ENCODE peak calls at places on chromosome 21, in five cellular contexts. R is left ventricle myocardium inferior, X is right atrium auricular region, E is cardiac muscle cell, T is BJ. K is an unnamed sample.

GRCh38 chr21:35026617-35027557 is 22.2 kb downstream of the RUNX1 start:
- DNase-seq in R (peak; percentile 68), E (peak; percentile 88), T (no peak), X (peak; percentile 62), K (peak; percentile 53)

GRCh38 chr21:44371596-44371995 is 18.2 kb downstream of the TRPM2 start:
- DNase-seq in T (no peak), E (no peak), R (no peak), X (no peak), K (no peak)

GRCh38 chr21:34934350-34934749 is 114.8 kb downstream of the RUNX1 start:
- DNase-seq in X (no peak), R (no peak), E (no peak), T (no peak), K (no peak)

GRCh38 chr21:27219068-27219467 is 252.2 kb upstream of the ADAMTS5 start:
- DNase-seq in R (no peak), X (no peak), E (peak; percentile 76), T (no peak), K (no peak)

GRCh38 chr21:40335689-40336088 is 468.5 kb downstream of the PCP4 start:
- DNase-seq in E (no peak), T (no peak), R (no peak), X (no peak), K (no peak)

GRCh38 chr21:33975548-33976081 is 60.0 kb upstream of the ATP5PO start:
- DNase-seq in X (no peak), R (no peak), E (no peak), T (no peak), K (no peak)

GRCh38 chr21:34031835-34032370 is 41.5 kb upstream of the MRPS6 start:
- DNase-seq in T (no peak), E (no peak), R (no peak), X (no peak), K (no peak)

GRCh38 chr21:38352536-38353219 is 95.9 kb downstream of the KCNJ15 start:
- DNase-seq in E (peak; percentile 80), R (peak; percentile 25), T (no peak), X (peak; percentile 76), K (peak; percentile 69)

GRCh38 chr21:27047331-27048314 is 80.7 kb upstream of the ADAMTS5 start:
- DNase-seq in E (no peak), R (no peak), T (no peak), X (no peak), K (no peak)

GRCh38 chr21:15000076-15000475 is 64.7 kb downstream of the NRIP1 start:
- DNase-seq in X (no peak), R (no peak), E (peak; percentile 60), T (peak; percentile 30), K (no peak)

GRCh38 chr21:29271927-29272333 is 26.8 kb upstream of the BACH1 start:
- DNase-seq in E (no peak), T (no peak), R (no peak), X (no peak), K (no peak)

GRCh38 chr21:38263493-38263892 is 6.7 kb downstream of the KCNJ15 start:
- DNase-seq in R (no peak), X (no peak), T (no peak), E (peak; percentile 67), K (no peak)

DNA sequence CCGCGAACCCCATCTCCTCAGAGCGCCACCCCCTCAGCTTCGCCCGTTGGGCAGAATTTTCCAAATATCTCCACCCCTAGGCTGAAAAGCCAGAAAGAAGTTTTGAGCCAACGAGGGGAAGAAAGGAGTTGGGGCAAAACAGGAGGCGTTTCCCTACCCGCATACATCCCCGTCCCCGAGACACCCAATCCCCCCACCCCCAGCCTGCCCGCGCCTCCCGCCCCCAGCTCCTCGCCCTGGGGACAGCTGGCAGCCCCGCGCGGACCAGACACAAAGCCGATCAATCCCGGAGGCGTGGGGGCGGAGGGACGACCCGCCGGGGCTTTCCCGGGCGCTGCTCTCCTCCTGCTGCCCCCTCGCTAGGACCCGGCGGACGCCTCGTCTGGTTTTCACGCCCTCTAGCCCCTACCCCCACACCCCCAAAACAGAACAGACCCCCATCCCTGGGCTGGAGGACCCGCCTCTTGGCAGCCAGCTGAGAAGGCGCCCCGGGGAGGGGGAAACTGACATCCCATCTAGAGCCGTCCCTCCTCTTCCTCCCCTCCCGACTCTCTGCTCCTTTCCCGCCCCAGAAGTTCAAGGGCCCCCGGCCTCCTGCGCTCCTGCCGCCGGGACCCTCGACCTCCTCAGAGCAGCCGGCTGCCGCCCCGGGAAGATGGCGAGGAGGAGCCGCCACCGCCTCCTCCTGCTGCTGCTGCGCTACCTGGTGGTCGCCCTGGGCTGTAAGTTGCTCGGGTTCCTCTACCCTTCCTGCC is at the start of gene JAM2:
- DNase-seq in T (no peak), X (no peak), R (peak; percentile 62), E (peak; percentile 19), K (peak; percentile 73)
- TF ChIP-seq CTCF in T (peak; percentile 46), X (peak; percentile 34), R (peak; percentile 65), E (no peak), K (no peak)

GRCh38 chr21:32270748-32271147 is 8.1 kb downstream of the MIS18A start:
- DNase-seq in R (no peak), T (no peak), X (no peak), E (no peak), K (no peak)
- TF ChIP-seq CTCF in R (no peak), T (no peak), X (no peak), E (no peak), K (no peak)

GRCh38 chr21:43277481-43278351 is 108.9 kb downstream of the CRYAA start:
- DNase-seq in T (no peak), R (peak; percentile 47), X (no peak), E (no peak), K (no peak)
- TF ChIP-seq CTCF in T (no peak), R (no peak), X (no peak), E (no peak), K (no peak)

GRCh38 chr21:42520628-42521253 is 7.1 kb downstream of the SLC37A1 start:
- DNase-seq in T (no peak), E (no peak), R (no peak), X (no peak), K (peak; percentile 58)
- TF ChIP-seq CTCF in T (peak; percentile 20), E (peak; percentile 47), R (peak; percentile 36), X (no peak), K (peak; percentile 53)

DNA sequence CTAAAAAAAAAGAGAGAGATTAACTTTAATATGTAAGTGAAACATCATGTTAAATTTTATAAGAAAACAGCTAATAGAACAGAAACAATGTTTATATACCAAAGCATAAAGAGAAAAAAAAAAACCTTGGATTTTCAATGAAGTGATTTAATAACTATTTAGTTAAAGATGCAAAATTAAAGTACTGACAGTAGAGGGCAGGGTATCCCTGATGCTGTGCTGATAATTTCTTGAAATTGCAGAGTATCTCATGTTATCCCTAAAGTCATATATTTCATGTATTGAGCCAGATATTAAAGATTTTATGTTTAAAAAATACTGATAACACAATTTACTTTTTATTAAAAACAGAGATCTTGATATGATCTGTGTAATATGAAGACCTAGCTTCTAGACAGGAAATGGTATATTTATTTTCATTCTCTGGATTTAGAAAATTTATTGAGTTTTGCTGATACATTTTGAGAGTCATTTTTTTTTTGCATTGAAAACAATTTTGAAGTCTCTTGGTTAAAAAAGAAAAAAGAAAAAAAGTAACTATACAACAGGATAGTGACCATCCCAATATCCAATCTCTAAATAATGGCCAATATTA is 273.2 kb downstream of the USP25 start:
- DNase-seq in X (no peak), E (peak; percentile 52), R (no peak), T (no peak), K (no peak)
- TF ChIP-seq CTCF in X (no peak), E (peak; percentile 45), R (peak; percentile 49), T (peak; percentile 54), K (no peak)

GRCh38 chr21:25366116-25366515 is 241.2 kb downstream of the MRPL39 start:
- DNase-seq in R (no peak), X (no peak), E (no peak), T (no peak), K (no peak)

GRCh38 chr21:25371831-25372434 is 235.3 kb downstream of the MRPL39 start:
- DNase-seq in X (no peak), T (no peak), E (no peak), R (no peak), K (no peak)

GRCh38 chr21:25369524-25370300 is 237.6 kb downstream of the MRPL39 start:
- DNase-seq in R (no peak), E (peak; percentile 29), T (peak; percentile 83), X (no peak), K (no peak)

GRCh38 chr21:25370311-25370744 is 237.0 kb downstream of the MRPL39 start:
- DNase-seq in X (no peak), T (no peak), R (no peak), E (peak; percentile 83), K (no peak)

DNA sequence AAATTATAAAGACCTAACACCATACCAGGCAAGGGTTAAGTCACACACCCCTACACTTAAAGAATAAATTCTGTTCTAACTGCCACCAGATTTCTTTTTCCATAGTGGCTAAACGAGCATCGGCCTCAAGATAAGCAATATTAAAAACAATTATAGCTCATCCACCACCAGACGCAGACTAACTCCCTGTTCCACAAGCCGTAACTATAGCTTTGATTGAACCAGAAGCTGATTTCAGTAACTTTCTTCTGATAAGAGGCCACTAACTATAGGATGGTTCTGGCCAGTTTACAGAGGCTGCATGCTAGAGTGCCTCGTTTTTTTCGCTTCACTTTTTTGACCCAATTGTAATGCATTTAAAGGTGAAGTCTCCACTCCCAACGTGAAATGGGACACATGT is 238.8 kb downstream of the MRPL39 start:
- DNase-seq in T (no peak), R (no peak), X (no peak), E (no peak), K (no peak)
- TF ChIP-seq CTCF in T (no peak), R (no peak), X (no peak), E (no peak), K (no peak)

GRCh38 chr21:46229923-46230260 is 1.3 kb upstream of the LSS start:
- DNase-seq in R (no peak), X (no peak), E (no peak), T (no peak), K (no peak)
- TF ChIP-seq CTCF in R (no peak), X (no peak), E (no peak), T (no peak), K (no peak)

DNA sequence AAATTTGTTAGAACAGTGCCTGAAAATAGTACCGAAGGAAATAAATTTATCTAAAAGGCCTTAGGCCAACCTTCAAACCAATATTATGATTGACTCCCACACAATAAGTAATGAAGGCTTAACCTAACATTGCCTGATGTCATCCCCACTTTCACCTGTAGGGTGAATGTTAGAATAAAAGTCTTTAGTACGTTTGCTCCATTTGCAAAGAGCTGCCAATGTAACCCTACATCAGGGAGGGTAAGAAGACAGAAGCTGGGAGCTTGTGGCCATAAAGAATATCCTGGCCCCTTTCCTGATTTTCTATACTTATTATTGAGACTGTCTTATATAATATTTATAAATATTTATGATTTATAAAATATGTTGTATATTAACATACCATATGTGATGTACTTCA is 661.8 kb upstream of the CXADR start:
- DNase-seq in E (no peak), X (no peak), T (no peak), R (no peak), K (no peak)
- TF ChIP-seq CTCF in E (no peak), X (no peak), T (no peak), R (no peak), K (peak; percentile 17)

K was measured in nephron progenitor cell.